ENCODE peak calls at places on chromosomes 12 and 14, in ten cellular contexts. One of them, this sample, is unnamed. For H3K4me1, the result is how much of the 10 kb centered on the place peaks cover.

GRCh38 chr12:55728185-55728931 is 451 bp downstream of the CD63 start:
- DNase-seq in body of pancreas: peak
- DNase-seq in sigmoid colon: peak
- DNase-seq in tibial nerve: peak
- DNase-seq in fibroblast of lung: peak
- DNase-seq in left lung: peak
- DNase-seq in esophagus muscularis mucosa: no peak
- DNase-seq in CD8-positive, alpha-beta T cell: peak
- DNase-seq in transverse colon: peak
- DNase-seq in H1: no peak
- DNase-seq in this sample: no peak

GRCh38 chr14:92513204-92513965 is at the start of gene RIN3:
- DNase-seq in body of pancreas: peak
- DNase-seq in sigmoid colon: peak
- DNase-seq in tibial nerve: no peak
- DNase-seq in fibroblast of lung: peak
- DNase-seq in left lung: peak
- DNase-seq in esophagus muscularis mucosa: no peak
- DNase-seq in CD8-positive, alpha-beta T cell: peak
- DNase-seq in transverse colon: peak
- DNase-seq in H1: no peak
- DNase-seq in this sample: no peak

GRCh38 chr12:130145731-130146130 is 16.5 kb upstream of the FZD10 start:
- DNase-seq in body of pancreas: no peak
- DNase-seq in sigmoid colon: no peak
- DNase-seq in tibial nerve: no peak
- DNase-seq in fibroblast of lung: no peak
- DNase-seq in left lung: no peak
- DNase-seq in esophagus muscularis mucosa: no peak
- DNase-seq in CD8-positive, alpha-beta T cell: no peak
- DNase-seq in transverse colon: no peak
- DNase-seq in H1: no peak
- DNase-seq in this sample: no peak

GRCh38 chr12:105887131-105887530 is 251.6 kb downstream of the NUAK1 start:
- DNase-seq in body of pancreas: no peak
- DNase-seq in sigmoid colon: no peak
- DNase-seq in tibial nerve: no peak
- DNase-seq in fibroblast of lung: no peak
- DNase-seq in left lung: no peak
- DNase-seq in esophagus muscularis mucosa: no peak
- DNase-seq in CD8-positive, alpha-beta T cell: no peak
- DNase-seq in transverse colon: no peak
- DNase-seq in H1: no peak
- DNase-seq in this sample: no peak

GRCh38 chr12:30843211-30843610 is 83.3 kb upstream of the TSPAN11 start:
- DNase-seq in body of pancreas: no peak
- DNase-seq in sigmoid colon: no peak
- DNase-seq in tibial nerve: no peak
- DNase-seq in fibroblast of lung: no peak
- DNase-seq in left lung: no peak
- DNase-seq in esophagus muscularis mucosa: no peak
- DNase-seq in CD8-positive, alpha-beta T cell: no peak
- DNase-seq in transverse colon: no peak
- DNase-seq in H1: no peak
- DNase-seq in this sample: no peak

GRCh38 chr12:49342914-49343731 is 3.6 kb upstream of the DNAJC22 start:
- DNase-seq in body of pancreas: no peak
- DNase-seq in sigmoid colon: peak
- DNase-seq in tibial nerve: no peak
- DNase-seq in fibroblast of lung: no peak
- DNase-seq in left lung: no peak
- DNase-seq in esophagus muscularis mucosa: no peak
- DNase-seq in CD8-positive, alpha-beta T cell: no peak
- DNase-seq in transverse colon: no peak
- DNase-seq in H1: no peak
- DNase-seq in this sample: no peak

GRCh38 chr14:58455593-58456265 is 28.2 kb downstream of the KIAA0586 start:
- DNase-seq in body of pancreas: no peak
- DNase-seq in sigmoid colon: no peak
- DNase-seq in tibial nerve: no peak
- DNase-seq in fibroblast of lung: no peak
- DNase-seq in left lung: no peak
- DNase-seq in esophagus muscularis mucosa: no peak
- DNase-seq in CD8-positive, alpha-beta T cell: no peak
- DNase-seq in transverse colon: no peak
- DNase-seq in H1: peak
- DNase-seq in this sample: no peak

GRCh38 chr12:89470741-89471504 is 53.7 kb downstream of the GALNT4 start:
- DNase-seq in body of pancreas: no peak
- DNase-seq in sigmoid colon: no peak
- DNase-seq in tibial nerve: no peak
- DNase-seq in fibroblast of lung: peak
- DNase-seq in left lung: no peak
- DNase-seq in esophagus muscularis mucosa: no peak
- DNase-seq in CD8-positive, alpha-beta T cell: no peak
- DNase-seq in transverse colon: no peak
- DNase-seq in H1: no peak
- DNase-seq in this sample: no peak

GRCh38 chr14:90467501-90467900 is 70.7 kb downstream of the CALM1 start:
- DNase-seq in body of pancreas: no peak
- DNase-seq in sigmoid colon: no peak
- DNase-seq in tibial nerve: no peak
- DNase-seq in fibroblast of lung: no peak
- DNase-seq in left lung: no peak
- DNase-seq in esophagus muscularis mucosa: no peak
- DNase-seq in CD8-positive, alpha-beta T cell: no peak
- DNase-seq in transverse colon: no peak
- DNase-seq in H1: no peak
- DNase-seq in this sample: no peak

GRCh38 chr12:98714426-98714825 is 69.3 kb downstream of the APAF1 start:
- DNase-seq in body of pancreas: no peak
- DNase-seq in sigmoid colon: no peak
- DNase-seq in tibial nerve: no peak
- DNase-seq in fibroblast of lung: no peak
- DNase-seq in left lung: no peak
- DNase-seq in esophagus muscularis mucosa: no peak
- DNase-seq in CD8-positive, alpha-beta T cell: no peak
- DNase-seq in transverse colon: no peak
- DNase-seq in H1: no peak
- DNase-seq in this sample: no peak

GRCh38 chr14:98136019-98136418 is 1136.0 kb downstream of the BCL11B start:
- DNase-seq in body of pancreas: no peak
- DNase-seq in sigmoid colon: no peak
- DNase-seq in tibial nerve: no peak
- DNase-seq in fibroblast of lung: no peak
- DNase-seq in left lung: no peak
- DNase-seq in esophagus muscularis mucosa: no peak
- DNase-seq in CD8-positive, alpha-beta T cell: peak
- DNase-seq in transverse colon: no peak
- DNase-seq in H1: no peak
- DNase-seq in this sample: no peak

GRCh38 chr14:47705683-47706082 is 30.3 kb upstream of the MDGA2 start:
- DNase-seq in body of pancreas: no peak
- DNase-seq in sigmoid colon: no peak
- DNase-seq in tibial nerve: no peak
- DNase-seq in fibroblast of lung: no peak
- DNase-seq in left lung: no peak
- DNase-seq in esophagus muscularis mucosa: no peak
- DNase-seq in CD8-positive, alpha-beta T cell: no peak
- DNase-seq in transverse colon: no peak
- DNase-seq in H1: no peak
- DNase-seq in this sample: no peak

GRCh38 chr14:102693006-102693755 is 84.1 kb upstream of the TRAF3 start:
- DNase-seq in body of pancreas: no peak
- DNase-seq in sigmoid colon: no peak
- DNase-seq in tibial nerve: no peak
- DNase-seq in fibroblast of lung: no peak
- DNase-seq in left lung: no peak
- DNase-seq in esophagus muscularis mucosa: no peak
- DNase-seq in CD8-positive, alpha-beta T cell: no peak
- DNase-seq in transverse colon: no peak
- DNase-seq in H1: no peak
- DNase-seq in this sample: no peak

GRCh38 chr12:3269594-3269993 is 192.4 kb downstream of the TSPAN9 start:
- DNase-seq in body of pancreas: no peak
- DNase-seq in sigmoid colon: no peak
- DNase-seq in tibial nerve: no peak
- DNase-seq in fibroblast of lung: no peak
- DNase-seq in left lung: no peak
- DNase-seq in esophagus muscularis mucosa: no peak
- DNase-seq in CD8-positive, alpha-beta T cell: no peak
- DNase-seq in transverse colon: no peak
- DNase-seq in H1: no peak
- DNase-seq in this sample: no peak

GRCh38 chr14:87149583-87150354 is 843.2 kb downstream of the GALC start:
- DNase-seq in body of pancreas: no peak
- DNase-seq in sigmoid colon: no peak
- DNase-seq in tibial nerve: no peak
- DNase-seq in fibroblast of lung: peak
- DNase-seq in left lung: no peak
- DNase-seq in esophagus muscularis mucosa: no peak
- DNase-seq in CD8-positive, alpha-beta T cell: no peak
- DNase-seq in transverse colon: no peak
- DNase-seq in H1: peak
- DNase-seq in this sample: no peak

GRCh38 chr12:6177593-6178358 is 22.4 kb upstream of the CD9 start:
- DNase-seq in body of pancreas: no peak
- DNase-seq in sigmoid colon: no peak
- DNase-seq in tibial nerve: no peak
- DNase-seq in fibroblast of lung: no peak
- DNase-seq in left lung: no peak
- DNase-seq in esophagus muscularis mucosa: no peak
- DNase-seq in CD8-positive, alpha-beta T cell: no peak
- DNase-seq in transverse colon: no peak
- DNase-seq in H1: no peak
- DNase-seq in this sample: no peak
- H3K4me1 ChIP-seq in body of pancreas: under half
- H3K4me1 ChIP-seq in sigmoid colon: under half
- H3K4me1 ChIP-seq in tibial nerve: under half
- H3K4me1 ChIP-seq in fibroblast of lung: under half
- H3K4me1 ChIP-seq in left lung: under half
- H3K4me1 ChIP-seq in esophagus muscularis mucosa: under half
- H3K4me1 ChIP-seq in CD8-positive, alpha-beta T cell: under half
- H3K4me1 ChIP-seq in transverse colon: under half
- H3K4me1 ChIP-seq in H1: under half
- H3K4me1 ChIP-seq in this sample: under half

DNA sequence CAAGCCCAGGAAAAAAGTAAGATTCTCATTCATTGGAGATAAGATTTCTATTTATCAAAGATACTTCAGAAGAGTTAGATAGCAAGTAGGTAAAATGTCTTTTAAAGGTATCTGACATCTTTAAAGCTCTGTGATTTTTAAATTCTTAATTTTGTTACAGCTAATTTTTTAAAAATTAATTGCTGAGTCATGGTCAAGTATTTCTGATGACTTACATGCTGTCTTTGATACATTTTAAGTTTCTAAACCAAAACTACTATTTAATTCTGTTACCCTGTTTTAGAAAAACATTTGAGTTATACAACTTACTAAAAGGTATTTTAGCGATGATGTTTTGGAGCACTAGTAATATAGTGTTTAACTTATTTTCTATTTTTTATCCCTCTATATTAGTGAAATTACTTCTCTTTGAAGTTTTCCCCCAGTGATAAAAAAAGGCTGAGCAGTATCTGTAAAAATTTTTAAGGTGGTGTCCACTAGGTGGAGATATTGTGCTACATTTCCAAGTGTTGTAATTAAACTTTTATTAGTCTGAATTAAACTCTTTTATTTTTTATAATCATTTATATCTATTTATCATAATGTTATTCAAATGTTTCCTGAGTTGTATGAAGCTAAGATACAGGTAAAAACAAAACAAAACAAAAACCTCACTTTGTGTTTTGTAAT is 11.5 kb downstream of the ALG10 start:
- DNase-seq in body of pancreas: no peak
- DNase-seq in sigmoid colon: no peak
- DNase-seq in tibial nerve: no peak
- DNase-seq in fibroblast of lung: peak
- DNase-seq in left lung: no peak
- DNase-seq in esophagus muscularis mucosa: no peak
- DNase-seq in CD8-positive, alpha-beta T cell: no peak
- DNase-seq in transverse colon: no peak
- DNase-seq in H1: no peak
- DNase-seq in this sample: no peak
- TF ChIP-seq CTCF in body of pancreas: peak
- TF ChIP-seq CTCF in sigmoid colon: peak
- TF ChIP-seq CTCF in tibial nerve: no peak
- TF ChIP-seq CTCF in fibroblast of lung: peak
- TF ChIP-seq CTCF in left lung: peak
- TF ChIP-seq CTCF in esophagus muscularis mucosa: peak
- TF ChIP-seq CTCF in CD8-positive, alpha-beta T cell: peak
- TF ChIP-seq CTCF in transverse colon: peak
- TF ChIP-seq CTCF in H1: peak
- TF ChIP-seq CTCF in this sample: peak

DNA sequence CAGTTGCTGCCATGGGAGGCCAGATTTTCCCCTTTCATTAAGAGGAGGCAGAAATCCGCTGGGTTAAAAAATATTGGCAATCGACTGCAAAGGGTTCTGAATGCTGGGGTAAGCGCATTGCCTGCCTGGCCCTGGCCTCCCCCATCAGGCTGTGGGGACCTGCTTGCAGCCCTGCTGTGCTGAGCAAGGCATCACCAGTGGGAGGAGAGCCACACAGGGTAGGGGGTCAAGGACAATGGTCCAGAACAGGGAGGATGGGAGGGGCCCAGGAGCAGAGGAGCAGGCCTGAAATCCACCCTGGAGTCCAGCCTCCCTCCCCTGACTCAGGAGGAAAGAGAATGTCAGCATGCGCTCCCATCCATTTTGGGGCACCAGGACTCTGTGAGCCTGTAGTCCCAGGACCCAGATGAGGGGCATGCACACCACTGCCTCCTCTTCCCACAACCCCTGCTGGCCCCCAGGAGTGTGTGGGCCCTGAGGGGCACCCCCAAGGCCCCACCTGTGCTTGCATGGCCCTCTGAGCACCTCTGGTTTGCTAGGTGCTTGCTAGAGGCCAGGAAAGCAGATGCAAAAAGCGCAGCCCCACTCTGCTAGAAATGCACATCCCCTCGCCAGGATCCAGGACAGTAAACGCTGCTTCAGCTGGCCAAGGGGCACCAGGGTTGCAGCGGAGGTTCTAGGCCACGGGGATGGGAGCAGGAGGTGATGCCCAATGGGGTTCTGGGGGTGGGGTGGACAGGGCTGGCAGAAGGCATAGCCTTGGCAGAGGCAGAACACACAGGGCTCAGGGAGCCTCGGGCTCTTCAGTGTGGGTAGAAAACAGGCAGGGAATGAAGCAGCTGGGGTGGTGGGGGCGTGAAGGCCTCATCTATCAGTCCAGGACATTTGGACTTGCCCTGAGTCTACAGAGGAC is 14.6 kb downstream of the TESC start:
- DNase-seq in body of pancreas: no peak
- DNase-seq in sigmoid colon: peak
- DNase-seq in tibial nerve: no peak
- DNase-seq in fibroblast of lung: no peak
- DNase-seq in left lung: peak
- DNase-seq in esophagus muscularis mucosa: no peak
- DNase-seq in CD8-positive, alpha-beta T cell: no peak
- DNase-seq in transverse colon: no peak
- DNase-seq in H1: no peak
- DNase-seq in this sample: no peak
- H3K4me3 ChIP-seq in body of pancreas: no peak
- H3K4me3 ChIP-seq in sigmoid colon: no peak
- H3K4me3 ChIP-seq in tibial nerve: no peak
- H3K4me3 ChIP-seq in fibroblast of lung: no peak
- H3K4me3 ChIP-seq in left lung: no peak
- H3K4me3 ChIP-seq in esophagus muscularis mucosa: no peak
- H3K4me3 ChIP-seq in CD8-positive, alpha-beta T cell: no peak
- H3K4me3 ChIP-seq in transverse colon: no peak
- H3K4me3 ChIP-seq in H1: no peak
- H3K4me3 ChIP-seq in this sample: no peak

GRCh38 chr12:26939953-26940352 is 1.7 kb downstream of the FGFR1OP2 start:
- DNase-seq in body of pancreas: no peak
- DNase-seq in sigmoid colon: no peak
- DNase-seq in tibial nerve: no peak
- DNase-seq in fibroblast of lung: no peak
- DNase-seq in left lung: no peak
- DNase-seq in esophagus muscularis mucosa: no peak
- DNase-seq in CD8-positive, alpha-beta T cell: no peak
- DNase-seq in transverse colon: no peak
- DNase-seq in H1: no peak
- DNase-seq in this sample: no peak
- H3K4me1 ChIP-seq in body of pancreas: half or more
- H3K4me1 ChIP-seq in sigmoid colon: half or more
- H3K4me1 ChIP-seq in tibial nerve: under half
- H3K4me1 ChIP-seq in fibroblast of lung: under half
- H3K4me1 ChIP-seq in left lung: half or more
- H3K4me1 ChIP-seq in esophagus muscularis mucosa: half or more
- H3K4me1 ChIP-seq in CD8-positive, alpha-beta T cell: half or more
- H3K4me1 ChIP-seq in transverse colon: under half
- H3K4me1 ChIP-seq in H1: under half
- H3K4me1 ChIP-seq in this sample: under half

This sample was measured in RWPE2.